ENCODE peak calls at places on chromosomes 4 and X, in nine cellular contexts. One of them, this sample, is unnamed.

GRCh38 chrX:149517308-149517707 is 12.2 kb upstream of the IDS start:
- DNase-seq in astrocyte of the cerebellum: no peak
- DNase-seq in A172: no peak
- DNase-seq in stimulated activated CD4-positive, alpha-beta T cell treated with anti-CD3 and anti-CD28 coated beads, Interleukin-4, amount 100 ng/mL, for 1 hour: no peak
- DNase-seq in M059J: no peak
- DNase-seq in CD4-positive, alpha-beta T cell: no peak
- DNase-seq in activated CD4-positive, CD25-positive, alpha-beta regulatory T cell treated with anti-CD3 and anti-CD28 coated beads, Interleukin-2, amount 50 U/mL, for 72 hours: no peak
- DNase-seq in stimulated activated CD8-positive, alpha-beta memory T cell treated with anti-CD3 and anti-CD28 coated beads, Interleukin-4, amount 100 ng/mL, for 48 hours: no peak
- DNase-seq in Peyer's patch: no peak
- DNase-seq in this sample: no peak

GRCh38 chr4:73917081-73917501 is 47.9 kb downstream of the CXCL1 start:
- DNase-seq in CD4-positive, alpha-beta T cell: no peak
- DNase-seq in activated CD4-positive, CD25-positive, alpha-beta regulatory T cell treated with anti-CD3 and anti-CD28 coated beads, Interleukin-2, amount 50 U/mL, for 72 hours: no peak
- DNase-seq in M059J: peak
- DNase-seq in A172: peak
- DNase-seq in stimulated activated CD8-positive, alpha-beta memory T cell treated with anti-CD3 and anti-CD28 coated beads, Interleukin-4, amount 100 ng/mL, for 48 hours: no peak
- DNase-seq in Peyer's patch: no peak
- DNase-seq in stimulated activated CD4-positive, alpha-beta T cell treated with anti-CD3 and anti-CD28 coated beads, Interleukin-4, amount 100 ng/mL, for 1 hour: no peak
- DNase-seq in astrocyte of the cerebellum: peak
- DNase-seq in this sample: no peak

GRCh38 chr4:8737075-8737474 is 134.6 kb downstream of the HMX1 start:
- DNase-seq in CD4-positive, alpha-beta T cell: no peak
- DNase-seq in M059J: no peak
- DNase-seq in astrocyte of the cerebellum: no peak
- DNase-seq in Peyer's patch: peak
- DNase-seq in stimulated activated CD4-positive, alpha-beta T cell treated with anti-CD3 and anti-CD28 coated beads, Interleukin-4, amount 100 ng/mL, for 1 hour: no peak
- DNase-seq in activated CD4-positive, CD25-positive, alpha-beta regulatory T cell treated with anti-CD3 and anti-CD28 coated beads, Interleukin-2, amount 50 U/mL, for 72 hours: no peak
- DNase-seq in stimulated activated CD8-positive, alpha-beta memory T cell treated with anti-CD3 and anti-CD28 coated beads, Interleukin-4, amount 100 ng/mL, for 48 hours: no peak
- DNase-seq in A172: no peak
- DNase-seq in this sample: no peak

GRCh38 chrX:135384161-135384836 is 37.4 kb upstream of the SMIM10L2A start:
- DNase-seq in A172: no peak
- DNase-seq in astrocyte of the cerebellum: no peak
- DNase-seq in CD4-positive, alpha-beta T cell: peak
- DNase-seq in M059J: no peak
- DNase-seq in stimulated activated CD4-positive, alpha-beta T cell treated with anti-CD3 and anti-CD28 coated beads, Interleukin-4, amount 100 ng/mL, for 1 hour: peak
- DNase-seq in Peyer's patch: no peak
- DNase-seq in activated CD4-positive, CD25-positive, alpha-beta regulatory T cell treated with anti-CD3 and anti-CD28 coated beads, Interleukin-2, amount 50 U/mL, for 72 hours: no peak
- DNase-seq in stimulated activated CD8-positive, alpha-beta memory T cell treated with anti-CD3 and anti-CD28 coated beads, Interleukin-4, amount 100 ng/mL, for 48 hours: peak
- DNase-seq in this sample: peak

GRCh38 chr4:41806807-41807206 is 58.3 kb upstream of the PHOX2B start:
- DNase-seq in A172: no peak
- DNase-seq in astrocyte of the cerebellum: no peak
- DNase-seq in CD4-positive, alpha-beta T cell: no peak
- DNase-seq in stimulated activated CD4-positive, alpha-beta T cell treated with anti-CD3 and anti-CD28 coated beads, Interleukin-4, amount 100 ng/mL, for 1 hour: no peak
- DNase-seq in Peyer's patch: no peak
- DNase-seq in activated CD4-positive, CD25-positive, alpha-beta regulatory T cell treated with anti-CD3 and anti-CD28 coated beads, Interleukin-2, amount 50 U/mL, for 72 hours: no peak
- DNase-seq in M059J: no peak
- DNase-seq in stimulated activated CD8-positive, alpha-beta memory T cell treated with anti-CD3 and anti-CD28 coated beads, Interleukin-4, amount 100 ng/mL, for 48 hours: no peak
- DNase-seq in this sample: no peak

GRCh38 chr4:3062466-3062865 is 11.9 kb downstream of the HTT-AS start:
- DNase-seq in stimulated activated CD4-positive, alpha-beta T cell treated with anti-CD3 and anti-CD28 coated beads, Interleukin-4, amount 100 ng/mL, for 1 hour: no peak
- DNase-seq in M059J: peak
- DNase-seq in stimulated activated CD8-positive, alpha-beta memory T cell treated with anti-CD3 and anti-CD28 coated beads, Interleukin-4, amount 100 ng/mL, for 48 hours: no peak
- DNase-seq in A172: peak
- DNase-seq in CD4-positive, alpha-beta T cell: no peak
- DNase-seq in activated CD4-positive, CD25-positive, alpha-beta regulatory T cell treated with anti-CD3 and anti-CD28 coated beads, Interleukin-2, amount 50 U/mL, for 72 hours: no peak
- DNase-seq in astrocyte of the cerebellum: peak
- DNase-seq in Peyer's patch: no peak
- DNase-seq in this sample: no peak

GRCh38 chrX:47091149-47091775 is 13.0 kb downstream of the RGN start:
- DNase-seq in Peyer's patch: no peak
- DNase-seq in astrocyte of the cerebellum: peak
- DNase-seq in CD4-positive, alpha-beta T cell: no peak
- DNase-seq in M059J: peak
- DNase-seq in stimulated activated CD4-positive, alpha-beta T cell treated with anti-CD3 and anti-CD28 coated beads, Interleukin-4, amount 100 ng/mL, for 1 hour: no peak
- DNase-seq in activated CD4-positive, CD25-positive, alpha-beta regulatory T cell treated with anti-CD3 and anti-CD28 coated beads, Interleukin-2, amount 50 U/mL, for 72 hours: no peak
- DNase-seq in A172: no peak
- DNase-seq in stimulated activated CD8-positive, alpha-beta memory T cell treated with anti-CD3 and anti-CD28 coated beads, Interleukin-4, amount 100 ng/mL, for 48 hours: no peak
- DNase-seq in this sample: no peak

GRCh38 chr4:169079942-169080827 is 70.1 kb upstream of the CBR4 start:
- DNase-seq in A172: peak
- DNase-seq in astrocyte of the cerebellum: peak
- DNase-seq in stimulated activated CD8-positive, alpha-beta memory T cell treated with anti-CD3 and anti-CD28 coated beads, Interleukin-4, amount 100 ng/mL, for 48 hours: peak
- DNase-seq in M059J: peak
- DNase-seq in Peyer's patch: peak
- DNase-seq in stimulated activated CD4-positive, alpha-beta T cell treated with anti-CD3 and anti-CD28 coated beads, Interleukin-4, amount 100 ng/mL, for 1 hour: peak
- DNase-seq in activated CD4-positive, CD25-positive, alpha-beta regulatory T cell treated with anti-CD3 and anti-CD28 coated beads, Interleukin-2, amount 50 U/mL, for 72 hours: no peak
- DNase-seq in CD4-positive, alpha-beta T cell: no peak
- DNase-seq in this sample: no peak

GRCh38 chrX:40100141-40100536 is 2.4 kb upstream of the BCOR start:
- DNase-seq in A172: no peak
- DNase-seq in activated CD4-positive, CD25-positive, alpha-beta regulatory T cell treated with anti-CD3 and anti-CD28 coated beads, Interleukin-2, amount 50 U/mL, for 72 hours: no peak
- DNase-seq in M059J: peak
- DNase-seq in astrocyte of the cerebellum: no peak
- DNase-seq in CD4-positive, alpha-beta T cell: no peak
- DNase-seq in stimulated activated CD4-positive, alpha-beta T cell treated with anti-CD3 and anti-CD28 coated beads, Interleukin-4, amount 100 ng/mL, for 1 hour: no peak
- DNase-seq in Peyer's patch: no peak
- DNase-seq in stimulated activated CD8-positive, alpha-beta memory T cell treated with anti-CD3 and anti-CD28 coated beads, Interleukin-4, amount 100 ng/mL, for 48 hours: no peak
- DNase-seq in this sample: no peak

GRCh38 chr4:48478273-48478672 is 4.9 kb upstream of the SLC10A4 start:
- DNase-seq in activated CD4-positive, CD25-positive, alpha-beta regulatory T cell treated with anti-CD3 and anti-CD28 coated beads, Interleukin-2, amount 50 U/mL, for 72 hours: no peak
- DNase-seq in A172: no peak
- DNase-seq in stimulated activated CD4-positive, alpha-beta T cell treated with anti-CD3 and anti-CD28 coated beads, Interleukin-4, amount 100 ng/mL, for 1 hour: no peak
- DNase-seq in Peyer's patch: no peak
- DNase-seq in CD4-positive, alpha-beta T cell: no peak
- DNase-seq in M059J: no peak
- DNase-seq in astrocyte of the cerebellum: no peak
- DNase-seq in stimulated activated CD8-positive, alpha-beta memory T cell treated with anti-CD3 and anti-CD28 coated beads, Interleukin-4, amount 100 ng/mL, for 48 hours: no peak
- DNase-seq in this sample: no peak

GRCh38 chrX:91434351-91435168 is at the start of gene PABPC5:
- DNase-seq in CD4-positive, alpha-beta T cell: no peak
- DNase-seq in stimulated activated CD8-positive, alpha-beta memory T cell treated with anti-CD3 and anti-CD28 coated beads, Interleukin-4, amount 100 ng/mL, for 48 hours: no peak
- DNase-seq in Peyer's patch: peak
- DNase-seq in M059J: peak
- DNase-seq in stimulated activated CD4-positive, alpha-beta T cell treated with anti-CD3 and anti-CD28 coated beads, Interleukin-4, amount 100 ng/mL, for 1 hour: no peak
- DNase-seq in activated CD4-positive, CD25-positive, alpha-beta regulatory T cell treated with anti-CD3 and anti-CD28 coated beads, Interleukin-2, amount 50 U/mL, for 72 hours: no peak
- DNase-seq in astrocyte of the cerebellum: peak
- DNase-seq in A172: no peak
- DNase-seq in this sample: no peak

GRCh38 chr4:186727149-186727976 is 3.7 kb upstream of the FAT1 start:
- DNase-seq in CD4-positive, alpha-beta T cell: no peak
- DNase-seq in astrocyte of the cerebellum: peak
- DNase-seq in Peyer's patch: no peak
- DNase-seq in stimulated activated CD4-positive, alpha-beta T cell treated with anti-CD3 and anti-CD28 coated beads, Interleukin-4, amount 100 ng/mL, for 1 hour: no peak
- DNase-seq in A172: no peak
- DNase-seq in activated CD4-positive, CD25-positive, alpha-beta regulatory T cell treated with anti-CD3 and anti-CD28 coated beads, Interleukin-2, amount 50 U/mL, for 72 hours: no peak
- DNase-seq in M059J: no peak
- DNase-seq in stimulated activated CD8-positive, alpha-beta memory T cell treated with anti-CD3 and anti-CD28 coated beads, Interleukin-4, amount 100 ng/mL, for 48 hours: no peak
- DNase-seq in this sample: no peak

GRCh38 chrX:19121466-19121865 is 802 bp downstream of the ADGRG2 start:
- DNase-seq in M059J: no peak
- DNase-seq in Peyer's patch: no peak
- DNase-seq in astrocyte of the cerebellum: no peak
- DNase-seq in stimulated activated CD4-positive, alpha-beta T cell treated with anti-CD3 and anti-CD28 coated beads, Interleukin-4, amount 100 ng/mL, for 1 hour: no peak
- DNase-seq in activated CD4-positive, CD25-positive, alpha-beta regulatory T cell treated with anti-CD3 and anti-CD28 coated beads, Interleukin-2, amount 50 U/mL, for 72 hours: no peak
- DNase-seq in stimulated activated CD8-positive, alpha-beta memory T cell treated with anti-CD3 and anti-CD28 coated beads, Interleukin-4, amount 100 ng/mL, for 48 hours: no peak
- DNase-seq in CD4-positive, alpha-beta T cell: no peak
- DNase-seq in A172: no peak
- DNase-seq in this sample: no peak

GRCh38 chrX:39953879-39954278 is 143.9 kb downstream of the BCOR start:
- DNase-seq in M059J: peak
- DNase-seq in astrocyte of the cerebellum: peak
- DNase-seq in Peyer's patch: no peak
- DNase-seq in A172: peak
- DNase-seq in activated CD4-positive, CD25-positive, alpha-beta regulatory T cell treated with anti-CD3 and anti-CD28 coated beads, Interleukin-2, amount 50 U/mL, for 72 hours: no peak
- DNase-seq in CD4-positive, alpha-beta T cell: no peak
- DNase-seq in stimulated activated CD4-positive, alpha-beta T cell treated with anti-CD3 and anti-CD28 coated beads, Interleukin-4, amount 100 ng/mL, for 1 hour: no peak
- DNase-seq in stimulated activated CD8-positive, alpha-beta memory T cell treated with anti-CD3 and anti-CD28 coated beads, Interleukin-4, amount 100 ng/mL, for 48 hours: no peak
- DNase-seq in this sample: no peak

GRCh38 chr4:78510108-78510507 is 41.5 kb upstream of the ANXA3 start:
- DNase-seq in astrocyte of the cerebellum: no peak
- DNase-seq in stimulated activated CD4-positive, alpha-beta T cell treated with anti-CD3 and anti-CD28 coated beads, Interleukin-4, amount 100 ng/mL, for 1 hour: no peak
- DNase-seq in A172: no peak
- DNase-seq in Peyer's patch: no peak
- DNase-seq in stimulated activated CD8-positive, alpha-beta memory T cell treated with anti-CD3 and anti-CD28 coated beads, Interleukin-4, amount 100 ng/mL, for 48 hours: no peak
- DNase-seq in activated CD4-positive, CD25-positive, alpha-beta regulatory T cell treated with anti-CD3 and anti-CD28 coated beads, Interleukin-2, amount 50 U/mL, for 72 hours: no peak
- DNase-seq in CD4-positive, alpha-beta T cell: no peak
- DNase-seq in M059J: no peak
- DNase-seq in this sample: no peak

GRCh38 chrX:106378616-106379015 is 210.5 kb downstream of the PWWP3B start:
- DNase-seq in CD4-positive, alpha-beta T cell: no peak
- DNase-seq in Peyer's patch: no peak
- DNase-seq in M059J: no peak
- DNase-seq in stimulated activated CD8-positive, alpha-beta memory T cell treated with anti-CD3 and anti-CD28 coated beads, Interleukin-4, amount 100 ng/mL, for 48 hours: no peak
- DNase-seq in astrocyte of the cerebellum: no peak
- DNase-seq in A172: no peak
- DNase-seq in activated CD4-positive, CD25-positive, alpha-beta regulatory T cell treated with anti-CD3 and anti-CD28 coated beads, Interleukin-2, amount 50 U/mL, for 72 hours: no peak
- DNase-seq in stimulated activated CD4-positive, alpha-beta T cell treated with anti-CD3 and anti-CD28 coated beads, Interleukin-4, amount 100 ng/mL, for 1 hour: no peak
- DNase-seq in this sample: no peak

GRCh38 chrX:39613508-39613921 is 484.2 kb downstream of the BCOR start:
- DNase-seq in stimulated activated CD4-positive, alpha-beta T cell treated with anti-CD3 and anti-CD28 coated beads, Interleukin-4, amount 100 ng/mL, for 1 hour: peak
- DNase-seq in CD4-positive, alpha-beta T cell: no peak
- DNase-seq in A172: no peak
- DNase-seq in Peyer's patch: no peak
- DNase-seq in astrocyte of the cerebellum: no peak
- DNase-seq in activated CD4-positive, CD25-positive, alpha-beta regulatory T cell treated with anti-CD3 and anti-CD28 coated beads, Interleukin-2, amount 50 U/mL, for 72 hours: no peak
- DNase-seq in stimulated activated CD8-positive, alpha-beta memory T cell treated with anti-CD3 and anti-CD28 coated beads, Interleukin-4, amount 100 ng/mL, for 48 hours: peak
- DNase-seq in M059J: peak
- DNase-seq in this sample: no peak

GRCh38 chrX:93242897-93243296 is 430.5 kb downstream of the NAP1L3 start:
- DNase-seq in A172: no peak
- DNase-seq in activated CD4-positive, CD25-positive, alpha-beta regulatory T cell treated with anti-CD3 and anti-CD28 coated beads, Interleukin-2, amount 50 U/mL, for 72 hours: no peak
- DNase-seq in stimulated activated CD8-positive, alpha-beta memory T cell treated with anti-CD3 and anti-CD28 coated beads, Interleukin-4, amount 100 ng/mL, for 48 hours: no peak
- DNase-seq in Peyer's patch: no peak
- DNase-seq in M059J: no peak
- DNase-seq in stimulated activated CD4-positive, alpha-beta T cell treated with anti-CD3 and anti-CD28 coated beads, Interleukin-4, amount 100 ng/mL, for 1 hour: no peak
- DNase-seq in CD4-positive, alpha-beta T cell: no peak
- DNase-seq in astrocyte of the cerebellum: no peak
- DNase-seq in this sample: no peak

GRCh38 chr4:119725688-119726330 is 97.2 kb upstream of the PDE5A start:
- DNase-seq in CD4-positive, alpha-beta T cell: no peak
- DNase-seq in astrocyte of the cerebellum: no peak
- DNase-seq in activated CD4-positive, CD25-positive, alpha-beta regulatory T cell treated with anti-CD3 and anti-CD28 coated beads, Interleukin-2, amount 50 U/mL, for 72 hours: no peak
- DNase-seq in A172: no peak
- DNase-seq in stimulated activated CD8-positive, alpha-beta memory T cell treated with anti-CD3 and anti-CD28 coated beads, Interleukin-4, amount 100 ng/mL, for 48 hours: no peak
- DNase-seq in stimulated activated CD4-positive, alpha-beta T cell treated with anti-CD3 and anti-CD28 coated beads, Interleukin-4, amount 100 ng/mL, for 1 hour: no peak
- DNase-seq in M059J: peak
- DNase-seq in Peyer's patch: no peak
- DNase-seq in this sample: no peak

GRCh38 chr4:139050436-139050835 is 34.9 kb downstream of the NOCT start:
- DNase-seq in CD4-positive, alpha-beta T cell: no peak
- DNase-seq in astrocyte of the cerebellum: no peak
- DNase-seq in M059J: peak
- DNase-seq in Peyer's patch: no peak
- DNase-seq in A172: no peak
- DNase-seq in activated CD4-positive, CD25-positive, alpha-beta regulatory T cell treated with anti-CD3 and anti-CD28 coated beads, Interleukin-2, amount 50 U/mL, for 72 hours: no peak
- DNase-seq in stimulated activated CD8-positive, alpha-beta memory T cell treated with anti-CD3 and anti-CD28 coated beads, Interleukin-4, amount 100 ng/mL, for 48 hours: no peak
- DNase-seq in stimulated activated CD4-positive, alpha-beta T cell treated with anti-CD3 and anti-CD28 coated beads, Interleukin-4, amount 100 ng/mL, for 1 hour: no peak
- DNase-seq in this sample: no peak

GRCh38 chrX:145464650-145465049 is 217.3 kb downstream of the SPANXN1 start:
- DNase-seq in stimulated activated CD8-positive, alpha-beta memory T cell treated with anti-CD3 and anti-CD28 coated beads, Interleukin-4, amount 100 ng/mL, for 48 hours: no peak
- DNase-seq in activated CD4-positive, CD25-positive, alpha-beta regulatory T cell treated with anti-CD3 and anti-CD28 coated beads, Interleukin-2, amount 50 U/mL, for 72 hours: no peak
- DNase-seq in A172: no peak
- DNase-seq in M059J: no peak
- DNase-seq in Peyer's patch: no peak
- DNase-seq in stimulated activated CD4-positive, alpha-beta T cell treated with anti-CD3 and anti-CD28 coated beads, Interleukin-4, amount 100 ng/mL, for 1 hour: no peak
- DNase-seq in astrocyte of the cerebellum: no peak
- DNase-seq in CD4-positive, alpha-beta T cell: no peak
- DNase-seq in this sample: no peak

GRCh38 chr4:83118869-83119268 is 4.3 kb upstream of the PLAC8 start:
- DNase-seq in CD4-positive, alpha-beta T cell: no peak
- DNase-seq in activated CD4-positive, CD25-positive, alpha-beta regulatory T cell treated with anti-CD3 and anti-CD28 coated beads, Interleukin-2, amount 50 U/mL, for 72 hours: no peak
- DNase-seq in M059J: no peak
- DNase-seq in A172: no peak
- DNase-seq in stimulated activated CD4-positive, alpha-beta T cell treated with anti-CD3 and anti-CD28 coated beads, Interleukin-4, amount 100 ng/mL, for 1 hour: no peak
- DNase-seq in astrocyte of the cerebellum: no peak
- DNase-seq in stimulated activated CD8-positive, alpha-beta memory T cell treated with anti-CD3 and anti-CD28 coated beads, Interleukin-4, amount 100 ng/mL, for 48 hours: no peak
- DNase-seq in Peyer's patch: no peak
- DNase-seq in this sample: no peak

GRCh38 chr4:186617921-186618320 is 62.6 kb upstream of the MTNR1A start:
- DNase-seq in activated CD4-positive, CD25-positive, alpha-beta regulatory T cell treated with anti-CD3 and anti-CD28 coated beads, Interleukin-2, amount 50 U/mL, for 72 hours: no peak
- DNase-seq in stimulated activated CD8-positive, alpha-beta memory T cell treated with anti-CD3 and anti-CD28 coated beads, Interleukin-4, amount 100 ng/mL, for 48 hours: no peak
- DNase-seq in stimulated activated CD4-positive, alpha-beta T cell treated with anti-CD3 and anti-CD28 coated beads, Interleukin-4, amount 100 ng/mL, for 1 hour: no peak
- DNase-seq in Peyer's patch: no peak
- DNase-seq in M059J: no peak
- DNase-seq in A172: no peak
- DNase-seq in astrocyte of the cerebellum: no peak
- DNase-seq in CD4-positive, alpha-beta T cell: no peak
- DNase-seq in this sample: no peak

GRCh38 chr4:56434599-56435000 is 815 bp downstream of the PPAT start:
- DNase-seq in stimulated activated CD4-positive, alpha-beta T cell treated with anti-CD3 and anti-CD28 coated beads, Interleukin-4, amount 100 ng/mL, for 1 hour: no peak
- DNase-seq in astrocyte of the cerebellum: no peak
- DNase-seq in activated CD4-positive, CD25-positive, alpha-beta regulatory T cell treated with anti-CD3 and anti-CD28 coated beads, Interleukin-2, amount 50 U/mL, for 72 hours: no peak
- DNase-seq in A172: peak
- DNase-seq in Peyer's patch: no peak
- DNase-seq in stimulated activated CD8-positive, alpha-beta memory T cell treated with anti-CD3 and anti-CD28 coated beads, Interleukin-4, amount 100 ng/mL, for 48 hours: no peak
- DNase-seq in CD4-positive, alpha-beta T cell: no peak
- DNase-seq in M059J: peak
- DNase-seq in this sample: no peak

GRCh38 chr4:6228158-6229067 is 28.1 kb upstream of the JAKMIP1 start:
- DNase-seq in A172: no peak
- DNase-seq in stimulated activated CD4-positive, alpha-beta T cell treated with anti-CD3 and anti-CD28 coated beads, Interleukin-4, amount 100 ng/mL, for 1 hour: no peak
- DNase-seq in activated CD4-positive, CD25-positive, alpha-beta regulatory T cell treated with anti-CD3 and anti-CD28 coated beads, Interleukin-2, amount 50 U/mL, for 72 hours: no peak
- DNase-seq in stimulated activated CD8-positive, alpha-beta memory T cell treated with anti-CD3 and anti-CD28 coated beads, Interleukin-4, amount 100 ng/mL, for 48 hours: no peak
- DNase-seq in astrocyte of the cerebellum: no peak
- DNase-seq in Peyer's patch: no peak
- DNase-seq in CD4-positive, alpha-beta T cell: no peak
- DNase-seq in M059J: no peak
- DNase-seq in this sample: no peak

GRCh38 chr4:127782275-127783025 is at the start of gene HSPA4L:
- DNase-seq in astrocyte of the cerebellum: no peak
- DNase-seq in Peyer's patch: no peak
- DNase-seq in M059J: peak
- DNase-seq in stimulated activated CD8-positive, alpha-beta memory T cell treated with anti-CD3 and anti-CD28 coated beads, Interleukin-4, amount 100 ng/mL, for 48 hours: peak
- DNase-seq in A172: peak
- DNase-seq in activated CD4-positive, CD25-positive, alpha-beta regulatory T cell treated with anti-CD3 and anti-CD28 coated beads, Interleukin-2, amount 50 U/mL, for 72 hours: peak
- DNase-seq in CD4-positive, alpha-beta T cell: no peak
- DNase-seq in stimulated activated CD4-positive, alpha-beta T cell treated with anti-CD3 and anti-CD28 coated beads, Interleukin-4, amount 100 ng/mL, for 1 hour: peak
- DNase-seq in this sample: no peak

GRCh38 chrX:4249401-4249800 is 536.0 kb upstream of the PRKX start:
- DNase-seq in activated CD4-positive, CD25-positive, alpha-beta regulatory T cell treated with anti-CD3 and anti-CD28 coated beads, Interleukin-2, amount 50 U/mL, for 72 hours: no peak
- DNase-seq in CD4-positive, alpha-beta T cell: no peak
- DNase-seq in A172: no peak
- DNase-seq in stimulated activated CD4-positive, alpha-beta T cell treated with anti-CD3 and anti-CD28 coated beads, Interleukin-4, amount 100 ng/mL, for 1 hour: no peak
- DNase-seq in Peyer's patch: no peak
- DNase-seq in M059J: no peak
- DNase-seq in astrocyte of the cerebellum: no peak
- DNase-seq in stimulated activated CD8-positive, alpha-beta memory T cell treated with anti-CD3 and anti-CD28 coated beads, Interleukin-4, amount 100 ng/mL, for 48 hours: no peak
- DNase-seq in this sample: no peak

GRCh38 chr4:39319678-39320077 is 46.5 kb downstream of the RFC1 start:
- DNase-seq in stimulated activated CD4-positive, alpha-beta T cell treated with anti-CD3 and anti-CD28 coated beads, Interleukin-4, amount 100 ng/mL, for 1 hour: no peak
- DNase-seq in A172: peak
- DNase-seq in astrocyte of the cerebellum: peak
- DNase-seq in Peyer's patch: no peak
- DNase-seq in M059J: peak
- DNase-seq in activated CD4-positive, CD25-positive, alpha-beta regulatory T cell treated with anti-CD3 and anti-CD28 coated beads, Interleukin-2, amount 50 U/mL, for 72 hours: no peak
- DNase-seq in CD4-positive, alpha-beta T cell: no peak
- DNase-seq in stimulated activated CD8-positive, alpha-beta memory T cell treated with anti-CD3 and anti-CD28 coated beads, Interleukin-4, amount 100 ng/mL, for 48 hours: no peak
- DNase-seq in this sample: no peak

GRCh38 chrX:19683817-19684216 is 168.5 kb upstream of the MAP3K15 start:
- DNase-seq in A172: no peak
- DNase-seq in M059J: peak
- DNase-seq in Peyer's patch: no peak
- DNase-seq in astrocyte of the cerebellum: no peak
- DNase-seq in stimulated activated CD8-positive, alpha-beta memory T cell treated with anti-CD3 and anti-CD28 coated beads, Interleukin-4, amount 100 ng/mL, for 48 hours: peak
- DNase-seq in activated CD4-positive, CD25-positive, alpha-beta regulatory T cell treated with anti-CD3 and anti-CD28 coated beads, Interleukin-2, amount 50 U/mL, for 72 hours: no peak
- DNase-seq in CD4-positive, alpha-beta T cell: no peak
- DNase-seq in stimulated activated CD4-positive, alpha-beta T cell treated with anti-CD3 and anti-CD28 coated beads, Interleukin-4, amount 100 ng/mL, for 1 hour: peak
- DNase-seq in this sample: peak

GRCh38 chr4:134470544-134470943 is 269.0 kb upstream of the PABPC4L start:
- DNase-seq in astrocyte of the cerebellum: no peak
- DNase-seq in stimulated activated CD4-positive, alpha-beta T cell treated with anti-CD3 and anti-CD28 coated beads, Interleukin-4, amount 100 ng/mL, for 1 hour: no peak
- DNase-seq in stimulated activated CD8-positive, alpha-beta memory T cell treated with anti-CD3 and anti-CD28 coated beads, Interleukin-4, amount 100 ng/mL, for 48 hours: no peak
- DNase-seq in CD4-positive, alpha-beta T cell: no peak
- DNase-seq in activated CD4-positive, CD25-positive, alpha-beta regulatory T cell treated with anti-CD3 and anti-CD28 coated beads, Interleukin-2, amount 50 U/mL, for 72 hours: no peak
- DNase-seq in A172: peak
- DNase-seq in M059J: peak
- DNase-seq in Peyer's patch: no peak
- DNase-seq in this sample: no peak